ENCODE peak calls at places on chromosome 20, in ten cellular contexts. E is T-cell; L is OCI-LY7; P is HTR-8/SVneo; O is left cardiac atrium; V is astrocyte of the cerebellum; W is stimulated activated CD8-positive, alpha-beta memory T cell treated with anti-CD3 and anti-CD28 coated beads, Interleukin-12 subunit alpha, Interleukin-12 subunit beta, amount 100 ng/mL, for 1 hour; I is activated naive CD4-positive, alpha-beta T cell treated with Interleukin-2 at 50 U/mL for 16 hours; F is spleen; S is stimulated activated naive CD8-positive, alpha-beta T cell treated with anti-CD3 and anti-CD28 coated beads, Interleukin-15, Interleukin-2, amounts not matched to agents 100 U/mL and 50 U/mL, for 24 hours. D is an unnamed sample.

GRCh38 chr20:18180815-18181214 is 43.2 kb downstream of the KAT14 start:
- DNase-seq in W (no peak), P (no peak), V (no peak), O (no peak), F (no peak), L (no peak), E (no peak), I (no peak), S (no peak), D (no peak)

GRCh38 chr20:57552471-57552870 is 8.4 kb upstream of the PCK1 start:
- DNase-seq in E (no peak), F (no peak), S (no peak), V (no peak), O (no peak), W (no peak), L (no peak), I (no peak), P (no peak), D (no peak)

GRCh38 chr20:46011631-46012482 is 3.1 kb downstream of the MMP9 start:
- DNase-seq in I (peak; percentile 26), O (peak; percentile 73), L (peak; percentile 65), S (peak; percentile 73), P (no peak), W (no peak), E (no peak), F (peak; percentile 94), V (no peak), D (peak; percentile 28)

GRCh38 chr20:60589624-60590023 is 631.4 kb downstream of the CDH26 start:
- DNase-seq in W (no peak), F (no peak), P (peak; percentile 31), E (no peak), V (no peak), O (no peak), S (no peak), I (no peak), L (peak; percentile 2), D (no peak)

GRCh38 chr20:13029687-13030510 is 21.1 kb downstream of the SPTLC3 start:
- DNase-seq in W (no peak), S (no peak), V (peak; percentile 99), P (peak; percentile 32), O (peak; percentile 44), I (no peak), E (no peak), L (no peak), F (no peak), D (no peak)

GRCh38 chr20:7038029-7038428 is 270.5 kb downstream of the BMP2 start:
- DNase-seq in E (no peak), W (no peak), P (no peak), F (no peak), V (peak; percentile 20), L (no peak), O (no peak), I (no peak), S (no peak), D (no peak)

GRCh38 chr20:34549291-34549928 is 9.1 kb upstream of the MAP1LC3A start:
- DNase-seq in L (no peak), I (no peak), W (no peak), P (no peak), O (no peak), E (no peak), S (no peak), V (no peak), F (no peak), D (no peak)

GRCh38 chr20:10314198-10314597 is 95.6 kb downstream of the SNAP25 start:
- DNase-seq in I (no peak), O (no peak), P (no peak), S (no peak), V (peak; percentile 55), F (no peak), L (no peak), W (no peak), E (no peak), D (no peak)

GRCh38 chr20:12570371-12570770 is 438.4 kb upstream of the SPTLC3 start:
- DNase-seq in O (no peak), P (no peak), S (no peak), W (no peak), E (no peak), V (no peak), L (peak; percentile 18), F (no peak), I (no peak), D (no peak)

GRCh38 chr20:2871111-2871465 is 2.2 kb upstream of the PTPRA start:
- DNase-seq in V (no peak), I (no peak), P (no peak), F (no peak), S (no peak), E (no peak), O (no peak), W (no peak), L (no peak), D (no peak)

D was measured in T-helper 2 cell treated with Interferon-gamma antibody and Interleukin-4, amounts not matched to agents 5 μg/mL and 100 μg/mL, for 36 hours.